ENCODE peak calls at places on chromosome 2, in seven cellular contexts. H is progenitor cell of endocrine pancreas, U is GM12864, W is psoas muscle, F is cardiac fibroblast, C is spleen, N is neural progenitor cell. J is an unnamed sample.

GRCh38 chr2:42364653-42365052 is 3.6 kb upstream of the COX7A2L start:
- DNase-seq in N (no peak), W (no peak), U (no peak), H (no peak), F (no peak), C (no peak), J (no peak)

GRCh38 chr2:113697516-113697915 is 58.9 kb downstream of the SLC35F5 start:
- DNase-seq in H (no peak), F (peak), N (no peak), C (no peak), U (no peak), W (no peak), J (no peak)

GRCh38 chr2:48194641-48195040 is 288.3 kb upstream of the FBXO11 start:
- DNase-seq in W (no peak), F (no peak), U (no peak), N (no peak), H (no peak), C (no peak), J (no peak)

GRCh38 chr2:40564174-40564573 is 112.3 kb upstream of the SLC8A1 start:
- DNase-seq in W (no peak), H (no peak), U (no peak), F (no peak), N (no peak), C (no peak), J (no peak)

GRCh38 chr2:113854208-113854607 is 35.7 kb upstream of the ACTR3 start:
- DNase-seq in U (no peak), H (no peak), N (no peak), F (no peak), C (no peak), W (no peak), J (no peak)

GRCh38 chr2:217790681-217791392 is 212.0 kb downstream of the TNS1 start:
- DNase-seq in C (peak), U (no peak), W (no peak), F (peak), H (no peak), N (no peak), J (no peak)

GRCh38 chr2:30268296-30268871 is 37.0 kb downstream of the LBH start:
- DNase-seq in N (no peak), U (no peak), F (no peak), W (no peak), H (no peak), C (no peak), J (no peak)

GRCh38 chr2:136378712-136379595 is 261.0 kb upstream of the CXCR4 start:
- DNase-seq in U (no peak), C (peak), H (peak), W (peak), F (peak), N (peak), J (peak)

GRCh38 chr2:10875126-10875525 is 36.6 kb upstream of the KCNF1 start:
- DNase-seq in U (no peak), W (no peak), N (no peak), H (no peak), C (no peak), F (no peak), J (no peak)

GRCh38 chr2:85215074-85216050 is 82.2 kb downstream of the TCF7L1 start:
- DNase-seq in N (peak), F (peak), U (no peak), C (no peak), H (no peak), W (peak), J (no peak)

GRCh38 chr2:38706846-38707345 is 41.0 kb downstream of the GALM start:
- DNase-seq in N (no peak), U (no peak), H (no peak), F (no peak), W (no peak), C (no peak), J (no peak)

GRCh38 chr2:17600805-17601204 is 60.3 kb downstream of the VSNL1 start:
- DNase-seq in C (no peak), U (no peak), H (no peak), F (no peak), W (no peak), N (no peak), J (no peak)

GRCh38 chr2:98805412-98806265 is 74.7 kb upstream of the MGAT4A start:
- DNase-seq in F (peak), H (no peak), W (no peak), N (peak), C (no peak), U (no peak), J (no peak)

GRCh38 chr2:10963155-10963554 is 51.4 kb downstream of the KCNF1 start:
- DNase-seq in U (no peak), C (no peak), H (no peak), W (no peak), N (no peak), F (no peak), J (no peak)

GRCh38 chr2:105308785-105309540 is 20.6 kb downstream of the TGFBRAP1 start:
- DNase-seq in N (no peak), U (no peak), C (no peak), F (no peak), H (no peak), W (peak), J (no peak)

GRCh38 chr2:124283090-124283489 is 258.0 kb downstream of the CNTNAP5 start:
- DNase-seq in W (no peak), N (no peak), H (no peak), C (no peak), U (no peak), F (peak), J (no peak)

GRCh38 chr2:6526093-6526824 is 339.4 kb downstream of the CMPK2 start:
- DNase-seq in U (peak), W (no peak), F (no peak), C (no peak), N (peak), H (peak), J (no peak)

GRCh38 chr2:36058953-36059352 is 296.6 kb upstream of the CRIM1 start:
- DNase-seq in W (no peak), C (no peak), H (no peak), U (no peak), N (no peak), F (no peak), J (no peak)

GRCh38 chr2:9745153-9745899 is 97.9 kb upstream of the TAF1B start:
- DNase-seq in H (no peak), W (no peak), C (no peak), U (no peak), F (peak), N (no peak), J (no peak)

GRCh38 chr2:99624682-99625081 is 134.9 kb upstream of the REV1 start:
- DNase-seq in U (no peak), C (no peak), H (no peak), F (no peak), N (no peak), W (no peak), J (peak)

GRCh38 chr2:73830871-73831401 is 2.2 kb downstream of the STAMBP start:
- DNase-seq in H (no peak), N (no peak), F (peak), U (no peak), C (no peak), W (no peak), J (no peak)

GRCh38 chr2:105777506-105778343 is 33.0 kb downstream of the NCK2 start:
- DNase-seq in U (no peak), W (no peak), C (no peak), H (no peak), F (no peak), N (no peak), J (no peak)

GRCh38 chr2:208320686-208321085 is 54.6 kb downstream of the PIKFYVE start:
- DNase-seq in H (no peak), F (peak), U (no peak), C (peak), W (peak), N (no peak), J (peak)

GRCh38 chr2:120526047-120526562 is 180.2 kb downstream of the INHBB start:
- DNase-seq in U (no peak), C (peak), F (no peak), H (no peak), W (no peak), N (peak), J (no peak)

GRCh38 chr2:120526997-120527945 is 181.3 kb downstream of the INHBB start:
- DNase-seq in C (peak), U (no peak), F (no peak), W (no peak), H (no peak), N (no peak), J (no peak)

GRCh38 chr2:120523766-120524165 is 177.8 kb downstream of the INHBB start:
- DNase-seq in N (no peak), U (no peak), C (no peak), F (no peak), H (no peak), W (no peak), J (no peak)

GRCh38 chr2:120524174-120524573 is 178.2 kb downstream of the INHBB start:
- DNase-seq in N (no peak), W (no peak), F (no peak), C (no peak), H (no peak), U (no peak), J (no peak)

GRCh38 chr2:120525056-120526046 is 179.4 kb downstream of the INHBB start:
- DNase-seq in F (no peak), N (no peak), C (peak), H (no peak), U (no peak), W (peak), J (no peak)
- TF ChIP-seq CTCF in F (no peak), N (no peak), C (no peak), H (no peak), U (no peak), W (no peak), J (no peak)

GRCh38 chr2:69720404-69720803 is 21.5 kb upstream of the ANXA4 start:
- DNase-seq in F (peak), N (no peak), U (no peak), C (no peak), H (no peak), W (no peak), J (no peak)
- TF ChIP-seq CTCF in F (peak), N (peak), U (peak), C (no peak), H (peak), W (no peak), J (peak)

GRCh38 chr2:143581989-143582719 is 452.9 kb downstream of the ARHGAP15 start:
- DNase-seq in F (peak), U (no peak), C (no peak), N (peak), W (no peak), H (no peak), J (no peak)
- TF ChIP-seq CTCF in F (peak), U (no peak), C (no peak), N (peak), W (no peak), H (no peak), J (no peak)

GRCh38 chr2:160156084-160156483 is 44.0 kb downstream of the ITGB6 start:
- DNase-seq in U (no peak), N (peak), C (no peak), W (no peak), F (peak), H (no peak), J (no peak)
- TF ChIP-seq CTCF in U (no peak), N (peak), C (no peak), W (no peak), F (peak), H (no peak), J (no peak)

GRCh38 chr2:158546412-158547144 is 89.8 kb downstream of the PKP4 start:
- DNase-seq in U (no peak), N (no peak), W (no peak), F (no peak), C (no peak), H (no peak), J (no peak)
- TF ChIP-seq CTCF in U (no peak), N (no peak), W (no peak), F (no peak), C (no peak), H (no peak), J (no peak)

GRCh38 chr2:23826079-23826478 is 100.8 kb downstream of the ATAD2B start:
- DNase-seq in N (no peak), W (no peak), F (peak), C (no peak), H (no peak), U (no peak), J (no peak)
- TF ChIP-seq CTCF in N (no peak), W (no peak), F (no peak), C (no peak), H (no peak), U (no peak), J (no peak)

GRCh38 chr2:23430263-23430662 is 45.3 kb downstream of the KLHL29 start:
- DNase-seq in F (peak), U (no peak), H (no peak), W (no peak), C (peak), N (no peak), J (no peak)

GRCh38 chr2:23434721-23435121 is 49.7 kb downstream of the KLHL29 start:
- DNase-seq in C (peak), W (no peak), H (no peak), N (no peak), U (no peak), F (no peak), J (no peak)

GRCh38 chr2:23435250-23436035 is 50.5 kb downstream of the KLHL29 start:
- DNase-seq in C (peak), N (no peak), U (no peak), W (no peak), F (no peak), H (no peak), J (no peak)

GRCh38 chr2:23433282-23433681 is 48.3 kb downstream of the KLHL29 start:
- DNase-seq in C (peak), F (no peak), N (no peak), U (no peak), W (no peak), H (no peak), J (no peak)

GRCh38 chr2:23432531-23432930 is 47.6 kb downstream of the KLHL29 start:
- DNase-seq in N (no peak), U (no peak), C (peak), H (no peak), F (no peak), W (no peak), J (no peak)
- TF ChIP-seq CTCF in N (no peak), U (no peak), C (no peak), H (no peak), F (no peak), W (no peak), J (no peak)

DNA sequence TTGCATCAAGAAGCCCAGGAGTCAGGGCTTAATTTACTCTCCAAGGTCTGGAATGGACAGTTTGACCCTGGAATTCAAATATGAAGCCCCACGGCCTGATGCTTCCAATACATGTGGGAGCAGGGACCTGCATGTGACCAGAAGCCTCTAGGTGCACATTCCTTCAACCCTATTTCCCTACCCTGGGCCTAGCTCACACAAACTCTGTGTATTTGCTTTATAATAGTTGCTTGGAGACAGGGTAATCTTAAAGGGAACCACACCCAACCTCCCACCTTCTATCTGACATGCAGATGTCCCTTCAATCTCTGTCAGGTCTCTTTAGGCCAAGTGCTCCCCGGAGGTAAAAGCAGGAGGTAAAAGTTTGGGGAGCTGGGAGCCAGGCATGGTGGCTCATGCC is 55.4 kb upstream of the PPP1CB start:
- DNase-seq in F (no peak), N (no peak), H (no peak), U (no peak), C (no peak), W (no peak), J (no peak)
- TF ChIP-seq CTCF in F (no peak), N (no peak), H (no peak), U (no peak), C (no peak), W (no peak), J (no peak)

GRCh38 chr2:134375935-134376334 is 122.1 kb downstream of the MGAT5 start:
- DNase-seq in C (no peak), H (no peak), W (no peak), F (peak), U (no peak), N (peak), J (peak)
- TF ChIP-seq CTCF in C (no peak), H (peak), W (peak), F (peak), U (no peak), N (peak), J (no peak)

GRCh38 chr2:70113396-70114100 is 26.3 kb downstream of the PCBP1 start:
- DNase-seq in U (no peak), N (no peak), F (no peak), C (no peak), H (no peak), W (no peak), J (no peak)

GRCh38 chr2:70111752-70112591 is 24.7 kb downstream of the PCBP1 start:
- DNase-seq in C (peak), F (peak), N (no peak), U (no peak), H (no peak), W (no peak), J (no peak)

GRCh38 chr2:70118798-70119454 is 31.6 kb downstream of the PCBP1 start:
- DNase-seq in H (no peak), C (peak), U (no peak), W (no peak), N (peak), F (no peak), J (peak)

GRCh38 chr2:70116936-70117554 is 29.8 kb downstream of the PCBP1 start:
- DNase-seq in F (no peak), N (no peak), H (no peak), W (no peak), C (no peak), U (no peak), J (no peak)

DNA sequence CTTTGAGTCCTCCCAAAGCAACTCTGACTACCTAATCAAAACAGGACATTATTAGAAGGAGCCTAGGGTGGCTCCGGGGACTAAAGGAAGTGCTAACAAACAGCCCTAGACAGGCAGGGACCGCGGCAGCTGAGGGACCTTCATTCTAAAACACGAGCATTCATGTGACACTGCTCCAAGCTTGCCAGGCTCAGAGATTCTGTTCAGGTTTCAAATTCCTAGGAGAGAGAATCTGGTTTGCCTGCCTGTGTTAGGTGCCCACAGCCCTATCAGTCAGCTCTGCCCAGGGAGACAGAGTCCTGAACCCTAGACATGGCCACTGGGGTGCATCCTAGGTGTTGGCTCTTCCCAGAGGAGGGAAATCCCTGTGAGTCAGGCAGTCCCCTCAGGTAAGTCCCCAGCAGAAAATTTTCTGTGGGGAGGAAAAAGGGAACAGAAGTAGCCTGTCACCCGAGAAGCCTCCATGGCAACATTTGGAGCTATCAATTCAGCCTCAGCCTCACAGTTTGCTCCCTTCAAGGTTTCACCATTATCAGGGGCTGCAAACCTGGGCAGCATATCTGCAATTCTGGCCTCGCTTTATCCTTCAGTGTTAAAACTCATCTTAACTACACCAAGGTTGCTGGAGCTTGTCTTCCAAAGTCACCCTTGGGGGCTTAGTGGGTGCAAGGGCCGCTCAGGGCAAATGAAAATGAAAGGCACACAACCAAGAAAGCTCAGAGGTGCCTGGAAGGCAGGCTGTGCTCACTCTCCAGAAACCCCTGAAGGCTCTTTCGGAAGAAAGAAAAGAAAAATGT is 28.6 kb downstream of the PCBP1 start:
- DNase-seq in C (peak), F (no peak), N (no peak), W (no peak), U (no peak), H (no peak), J (no peak)
- TF ChIP-seq CTCF in C (no peak), F (no peak), N (no peak), W (no peak), U (no peak), H (no peak), J (no peak)

J was measured in glutamatergic neuron.